ENCODE peak calls at places on chromosomes 3 and 15, in five cellular contexts. Q, W, A, U and Y are unnamed samples.

GRCh38 chr15:35168464-35168863 is 83.4 kb upstream of the NANOGP8 start:
- DNase-seq in Q (peak; percentile 56), W (peak; percentile 40), A (peak; percentile 26), U (no peak), Y (no peak)

GRCh38 chr3:9012521-9012920 is 49.2 kb upstream of the RAD18 start:
- DNase-seq in Q (no peak), W (no peak), A (no peak), U (no peak), Y (no peak)

GRCh38 chr15:61057830-61058529 is 171.1 kb downstream of the RORA start:
- DNase-seq in Q (no peak), W (peak; percentile 40), A (peak; percentile 22), U (no peak), Y (no peak)

GRCh38 chr3:138451595-138452162 is 17.3 kb downstream of the ESYT3 start:
- DNase-seq in Q (no peak), W (no peak), A (no peak), U (peak; percentile 18), Y (no peak)

GRCh38 chr3:15521573-15521965 is at the start of gene COLQ:
- DNase-seq in Q (no peak), W (no peak), A (no peak), U (no peak), Y (no peak)

GRCh38 chr15:85805392-85805791 is 10.7 kb upstream of the KLHL25 start:
- DNase-seq in Q (no peak), W (no peak), A (no peak), U (no peak), Y (no peak)

GRCh38 chr15:92882697-92883642 is 17.2 kb upstream of the CHD2 start:
- DNase-seq in Q (no peak), W (no peak), A (no peak), U (peak; percentile 39), Y (no peak)

GRCh38 chr3:188867691-188868090 is 304.1 kb upstream of the TPRG1 start:
- DNase-seq in Q (no peak), W (no peak), A (no peak), U (no peak), Y (no peak)

GRCh38 chr15:57235865-57236264 is 140.4 kb upstream of the CGNL1 start:
- DNase-seq in Q (peak; percentile 70), W (peak; percentile 87), A (peak; percentile 75), U (no peak), Y (no peak)

GRCh38 chr15:86229306-86229705 is 149.6 kb downstream of the AGBL1 start:
- DNase-seq in Q (no peak), W (no peak), A (no peak), U (no peak), Y (no peak)

GRCh38 chr3:104291878-104292277 is 1074.8 kb upstream of the ALCAM start:
- DNase-seq in Q (no peak), W (peak; percentile 5), A (no peak), U (no peak), Y (no peak)